ENCODE peak calls at places on chromosomes 2 and 18, in ten cellular contexts. Z, L, Y, S, O, T, C, N, W and J are unnamed samples.

GRCh38 chr2:45964226-45964841 is 312.9 kb downstream of the PRKCE start:
- DNase-seq in W (peak), C (no peak), N (peak), L (no peak), Y (peak), S (peak), O (peak), T (peak), Z (peak), J (no peak)

GRCh38 chr2:19893520-19894134 is 8.2 kb downstream of the TTC32 start:
- DNase-seq in Y (no peak), W (no peak), Z (no peak), O (no peak), N (no peak), S (no peak), C (no peak), L (no peak), T (no peak), J (peak)

GRCh38 chr18:47250415-47251046 is 929 bp downstream of the SKOR2 start:
- DNase-seq in O (no peak), Y (no peak), L (no peak), N (no peak), S (no peak), C (no peak), Z (no peak), T (no peak), W (no peak), J (no peak)

GRCh38 chr18:48385595-48385994 is 23.6 kb downstream of the ZBTB7C start:
- DNase-seq in L (no peak), W (no peak), O (no peak), N (no peak), C (no peak), Y (no peak), T (no peak), S (no peak), Z (no peak), J (no peak)

GRCh38 chr18:63617049-63617995 is 26.7 kb downstream of the SERPINB4 start:
- DNase-seq in Y (no peak), Z (no peak), L (no peak), N (no peak), S (no peak), T (no peak), O (no peak), C (no peak), W (no peak), J (no peak)

GRCh38 chr2:38091757-38092156 is 15.8 kb upstream of the CYP1B1 start:
- DNase-seq in W (no peak), O (no peak), T (no peak), Z (no peak), Y (no peak), N (no peak), C (no peak), S (no peak), L (no peak), J (no peak)

GRCh38 chr2:148756292-148756975 is 111.9 kb downstream of the EPC2 start:
- DNase-seq in T (no peak), Z (no peak), Y (no peak), S (no peak), L (no peak), C (no peak), N (peak), O (peak), W (no peak), J (no peak)

GRCh38 chr2:85133751-85134254 is 611 bp downstream of the TCF7L1 start:
- DNase-seq in O (peak), Y (peak), Z (peak), S (peak), L (no peak), N (peak), T (no peak), C (no peak), W (peak), J (peak)

GRCh38 chr2:121095257-121096080 is 189.5 kb downstream of the TFCP2L1 start:
- DNase-seq in L (no peak), C (no peak), S (peak), N (peak), Y (peak), T (peak), Z (peak), W (peak), O (peak), J (peak)

GRCh38 chr2:121810959-121811853 is 55.8 kb downstream of the TSN start:
- DNase-seq in O (peak), T (peak), C (no peak), Y (no peak), W (peak), S (peak), L (no peak), N (peak), Z (peak), J (peak)

GRCh38 chr2:23835423-23835822 is 91.5 kb downstream of the ATAD2B start:
- DNase-seq in O (no peak), S (no peak), W (no peak), Z (no peak), L (no peak), T (no peak), C (no peak), N (no peak), Y (no peak), J (no peak)

GRCh38 chr2:26864226-26864625 is 16.3 kb downstream of the DPYSL5 start:
- DNase-seq in Z (no peak), C (no peak), O (no peak), T (no peak), W (no peak), S (no peak), N (no peak), L (no peak), Y (no peak), J (no peak)

GRCh38 chr2:191020742-191021381 is 6.9 kb upstream of the STAT1 start:
- DNase-seq in S (peak), Z (peak), Y (no peak), W (no peak), O (peak), L (no peak), N (peak), C (no peak), T (no peak), J (peak)

GRCh38 chr2:44136186-44136585 is 32.5 kb upstream of the PPM1B start:
- DNase-seq in Z (no peak), Y (no peak), T (no peak), O (peak), N (peak), C (no peak), L (no peak), W (no peak), S (no peak), J (no peak)

GRCh38 chr18:70288851-70289328 is at the start of gene SOCS6:
- DNase-seq in N (peak), L (no peak), Y (peak), T (no peak), S (peak), W (peak), C (no peak), Z (peak), O (peak), J (peak)

GRCh38 chr2:236871500-236872001 is 214.1 kb upstream of the COPS8 start:
- DNase-seq in W (peak), C (no peak), O (peak), T (no peak), Y (no peak), S (no peak), L (no peak), N (peak), Z (peak), J (no peak)

GRCh38 chr2:151861171-151861570 is 33.0 kb upstream of the ARL5A start:
- DNase-seq in T (no peak), S (no peak), L (no peak), C (no peak), Y (no peak), W (no peak), Z (no peak), N (no peak), O (no peak), J (no peak)

GRCh38 chr2:240225116-240225515 is 84.7 kb upstream of the OTOS start:
- DNase-seq in N (no peak), T (no peak), L (no peak), W (no peak), S (no peak), O (no peak), Z (peak), Y (no peak), C (no peak), J (no peak)

GRCh38 chr2:240226672-240227537 is 86.4 kb upstream of the OTOS start:
- DNase-seq in N (no peak), W (no peak), T (no peak), S (no peak), O (no peak), Y (no peak), L (no peak), C (no peak), Z (peak), J (no peak)

GRCh38 chr2:240224676-240225075 is 84.2 kb upstream of the OTOS start:
- DNase-seq in T (no peak), S (no peak), O (no peak), Y (no peak), N (peak), L (no peak), Z (no peak), C (no peak), W (no peak), J (no peak)

GRCh38 chr2:240227538-240228428 is 87.3 kb upstream of the OTOS start:
- DNase-seq in S (no peak), Z (peak), W (no peak), L (no peak), Y (no peak), C (no peak), T (no peak), N (no peak), O (no peak), J (no peak)

GRCh38 chr2:240225660-240226475 is 85.4 kb upstream of the OTOS start:
- DNase-seq in Y (no peak), T (no peak), Z (peak), L (no peak), C (no peak), O (no peak), N (no peak), W (peak), S (no peak), J (no peak)
- TF ChIP-seq CTCF in Y (no peak), T (peak), Z (no peak), L (no peak), C (no peak), O (no peak), N (no peak), W (peak), S (no peak), J (no peak)

GRCh38 chr2:238238766-238239551 is 879 bp downstream of the HES6 start:
- DNase-seq in S (peak), Z (peak), O (no peak), T (no peak), Y (peak), N (no peak), W (no peak), L (no peak), C (peak), J (no peak)
- TF ChIP-seq CTCF in S (no peak), Z (no peak), O (no peak), T (no peak), Y (no peak), N (no peak), W (no peak), L (no peak), C (no peak), J (no peak)

GRCh38 chr2:67650292-67651133 is 253.4 kb downstream of the ETAA1 start:
- DNase-seq in T (peak), L (peak), Z (peak), W (peak), O (peak), C (no peak), S (peak), Y (peak), N (peak), J (peak)
- TF ChIP-seq CTCF in T (peak), L (peak), Z (peak), W (peak), O (peak), C (no peak), S (no peak), Y (peak), N (peak), J (peak)

GRCh38 chr2:168850846-168851245 is 39.4 kb downstream of the SPC25 start:
- DNase-seq in N (no peak), S (no peak), Z (no peak), C (no peak), O (no peak), Y (no peak), W (no peak), L (no peak), T (no peak), J (no peak)

GRCh38 chr2:168851674-168852320 is 38.4 kb downstream of the SPC25 start:
- DNase-seq in C (no peak), O (peak), N (peak), S (no peak), W (peak), T (peak), L (no peak), Z (peak), Y (no peak), J (no peak)

GRCh38 chr2:168852487-168852886 is 37.7 kb downstream of the SPC25 start:
- DNase-seq in O (no peak), C (no peak), L (no peak), Y (no peak), W (no peak), N (no peak), T (no peak), S (no peak), Z (no peak), J (no peak)

GRCh38 chr2:168848220-168848619 is 42.0 kb downstream of the SPC25 start:
- DNase-seq in T (no peak), N (no peak), O (no peak), L (no peak), Z (no peak), C (no peak), Y (no peak), S (no peak), W (peak), J (no peak)

GRCh38 chr2:168849610-168850009 is 40.6 kb downstream of the SPC25 start:
- DNase-seq in Z (peak), N (peak), Y (peak), O (no peak), L (no peak), S (peak), T (no peak), C (no peak), W (peak), J (no peak)
- TF ChIP-seq CTCF in Z (peak), N (peak), Y (no peak), O (no peak), L (no peak), S (peak), T (peak), C (no peak), W (peak), J (no peak)

GRCh38 chr2:96470089-96470488 is 35.1 kb downstream of the NEURL3 start:
- DNase-seq in Y (peak), S (no peak), L (no peak), O (no peak), C (no peak), Z (no peak), T (no peak), W (no peak), N (no peak), J (no peak)

GRCh38 chr2:96468904-96469303 is 36.3 kb downstream of the NEURL3 start:
- DNase-seq in O (no peak), L (no peak), W (no peak), Y (no peak), C (no peak), S (no peak), T (no peak), Z (no peak), N (no peak), J (no peak)

GRCh38 chr2:96464651-96465050 is 40.5 kb downstream of the NEURL3 start:
- DNase-seq in C (no peak), W (no peak), N (no peak), T (no peak), L (no peak), Y (no peak), O (no peak), Z (no peak), S (no peak), J (no peak)

GRCh38 chr2:96471772-96472171 is 33.4 kb downstream of the NEURL3 start:
- DNase-seq in S (no peak), T (no peak), N (no peak), Z (no peak), Y (no peak), L (no peak), W (no peak), O (no peak), C (no peak), J (no peak)

GRCh38 chr2:96470636-96471035 is 34.5 kb downstream of the NEURL3 start:
- DNase-seq in W (peak), C (peak), N (peak), O (no peak), Z (peak), S (peak), L (no peak), Y (peak), T (no peak), J (peak)
- TF ChIP-seq CTCF in W (peak), C (peak), N (peak), O (no peak), Z (peak), S (peak), L (peak), Y (peak), T (no peak), J (peak)